ENCODE peak calls at places on chromosomes 16 and 17, in nine cellular contexts. One of them, this sample, is unnamed.

GRCh38 chr16:86925067-86925791 is 346.9 kb downstream of the FOXL1 start:
- DNase-seq in suprapubic skin: no peak
- DNase-seq in SJSA1: no peak
- DNase-seq in AG04450: peak; percentile 78
- DNase-seq in small intestine: peak; percentile 62
- DNase-seq in prostate gland: no peak
- DNase-seq in effector memory CD4-positive, alpha-beta T cell: no peak
- DNase-seq in transverse colon: no peak
- DNase-seq in mesendoderm: no peak
- DNase-seq in this sample: no peak

GRCh38 chr17:8629371-8630226 is 926 bp downstream of the MYH10 start:
- DNase-seq in suprapubic skin: peak; percentile 68
- DNase-seq in SJSA1: no peak
- DNase-seq in AG04450: no peak
- DNase-seq in small intestine: no peak
- DNase-seq in prostate gland: peak; percentile 46
- DNase-seq in effector memory CD4-positive, alpha-beta T cell: no peak
- DNase-seq in transverse colon: peak; percentile 13
- DNase-seq in mesendoderm: peak; percentile 81
- DNase-seq in this sample: no peak

GRCh38 chr17:68468334-68468733 is 11.0 kb upstream of the WIPI1 start:
- DNase-seq in suprapubic skin: no peak
- DNase-seq in SJSA1: no peak
- DNase-seq in AG04450: no peak
- DNase-seq in small intestine: no peak
- DNase-seq in prostate gland: no peak
- DNase-seq in effector memory CD4-positive, alpha-beta T cell: no peak
- DNase-seq in transverse colon: no peak
- DNase-seq in mesendoderm: no peak
- DNase-seq in this sample: no peak

GRCh38 chr16:81494888-81495287 is 50.3 kb downstream of the CMIP start:
- DNase-seq in suprapubic skin: no peak
- DNase-seq in SJSA1: no peak
- DNase-seq in AG04450: no peak
- DNase-seq in small intestine: no peak
- DNase-seq in prostate gland: no peak
- DNase-seq in effector memory CD4-positive, alpha-beta T cell: no peak
- DNase-seq in transverse colon: no peak
- DNase-seq in mesendoderm: no peak
- DNase-seq in this sample: no peak

GRCh38 chr17:39861235-39861634 is 2.9 kb downstream of the IKZF3 start:
- DNase-seq in suprapubic skin: no peak
- DNase-seq in SJSA1: no peak
- DNase-seq in AG04450: no peak
- DNase-seq in small intestine: no peak
- DNase-seq in prostate gland: no peak
- DNase-seq in effector memory CD4-positive, alpha-beta T cell: no peak
- DNase-seq in transverse colon: no peak
- DNase-seq in mesendoderm: no peak
- DNase-seq in this sample: no peak

GRCh38 chr16:21949713-21950260 is 3.4 kb upstream of the UQCRC2 start:
- DNase-seq in suprapubic skin: no peak
- DNase-seq in SJSA1: no peak
- DNase-seq in AG04450: no peak
- DNase-seq in small intestine: no peak
- DNase-seq in prostate gland: no peak
- DNase-seq in effector memory CD4-positive, alpha-beta T cell: no peak
- DNase-seq in transverse colon: no peak
- DNase-seq in mesendoderm: no peak
- DNase-seq in this sample: no peak

GRCh38 chr16:49589721-49590120 is 216.1 kb downstream of the C16orf78 start:
- DNase-seq in suprapubic skin: no peak
- DNase-seq in SJSA1: peak; percentile 12
- DNase-seq in AG04450: no peak
- DNase-seq in small intestine: no peak
- DNase-seq in prostate gland: no peak
- DNase-seq in effector memory CD4-positive, alpha-beta T cell: no peak
- DNase-seq in transverse colon: no peak
- DNase-seq in mesendoderm: no peak
- DNase-seq in this sample: no peak

GRCh38 chr16:87186440-87186839 is 130.8 kb downstream of the C16orf95 start:
- DNase-seq in suprapubic skin: no peak
- DNase-seq in SJSA1: no peak
- DNase-seq in AG04450: no peak
- DNase-seq in small intestine: no peak
- DNase-seq in prostate gland: no peak
- DNase-seq in effector memory CD4-positive, alpha-beta T cell: no peak
- DNase-seq in transverse colon: no peak
- DNase-seq in mesendoderm: no peak
- DNase-seq in this sample: no peak

GRCh38 chr17:74631468-74632195 is 8.1 kb upstream of the CD300E start:
- DNase-seq in suprapubic skin: no peak
- DNase-seq in SJSA1: no peak
- DNase-seq in AG04450: no peak
- DNase-seq in small intestine: peak; percentile 3
- DNase-seq in prostate gland: no peak
- DNase-seq in effector memory CD4-positive, alpha-beta T cell: no peak
- DNase-seq in transverse colon: no peak
- DNase-seq in mesendoderm: peak; percentile 68
- DNase-seq in this sample: no peak

GRCh38 chr16:11321662-11322061 is 23.6 kb upstream of the RMI2 start:
- DNase-seq in suprapubic skin: no peak
- DNase-seq in SJSA1: no peak
- DNase-seq in AG04450: no peak
- DNase-seq in small intestine: no peak
- DNase-seq in prostate gland: no peak
- DNase-seq in effector memory CD4-positive, alpha-beta T cell: no peak
- DNase-seq in transverse colon: no peak
- DNase-seq in mesendoderm: no peak
- DNase-seq in this sample: no peak

GRCh38 chr17:42288078-42288984 is at the start of gene STAT5A:
- DNase-seq in suprapubic skin: peak; percentile 95
- DNase-seq in SJSA1: peak; percentile 73
- DNase-seq in AG04450: peak; percentile 20
- DNase-seq in small intestine: peak; percentile 80
- DNase-seq in prostate gland: peak; percentile 84
- DNase-seq in effector memory CD4-positive, alpha-beta T cell: peak; percentile 73
- DNase-seq in transverse colon: peak; percentile 92
- DNase-seq in mesendoderm: peak; percentile 81
- DNase-seq in this sample: no peak

GRCh38 chr16:53913082-53913870 is 209.3 kb downstream of the FTO start:
- DNase-seq in suprapubic skin: peak; percentile 78
- DNase-seq in SJSA1: peak; percentile 70
- DNase-seq in AG04450: peak; percentile 75
- DNase-seq in small intestine: no peak
- DNase-seq in prostate gland: no peak
- DNase-seq in effector memory CD4-positive, alpha-beta T cell: no peak
- DNase-seq in transverse colon: peak; percentile 11
- DNase-seq in mesendoderm: no peak
- DNase-seq in this sample: no peak

GRCh38 chr16:85124636-85125346 is 12.5 kb upstream of the CIBAR2 start:
- DNase-seq in suprapubic skin: no peak
- DNase-seq in SJSA1: no peak
- DNase-seq in AG04450: no peak
- DNase-seq in small intestine: no peak
- DNase-seq in prostate gland: no peak
- DNase-seq in effector memory CD4-positive, alpha-beta T cell: no peak
- DNase-seq in transverse colon: no peak
- DNase-seq in mesendoderm: no peak
- DNase-seq in this sample: no peak

GRCh38 chr16:84071151-84071550 is 28.6 kb upstream of the SLC38A8 start:
- DNase-seq in suprapubic skin: no peak
- DNase-seq in SJSA1: no peak
- DNase-seq in AG04450: no peak
- DNase-seq in small intestine: no peak
- DNase-seq in prostate gland: no peak
- DNase-seq in effector memory CD4-positive, alpha-beta T cell: no peak
- DNase-seq in transverse colon: no peak
- DNase-seq in mesendoderm: no peak
- DNase-seq in this sample: no peak

GRCh38 chr17:33436321-33436720 is 143.2 kb upstream of the ASIC2 start:
- DNase-seq in suprapubic skin: peak; percentile 70
- DNase-seq in SJSA1: no peak
- DNase-seq in AG04450: no peak
- DNase-seq in small intestine: no peak
- DNase-seq in prostate gland: no peak
- DNase-seq in effector memory CD4-positive, alpha-beta T cell: no peak
- DNase-seq in transverse colon: no peak
- DNase-seq in mesendoderm: peak; percentile 11
- DNase-seq in this sample: no peak

GRCh38 chr16:63581560-63581959 is 1540.3 kb downstream of the CDH11 start:
- DNase-seq in suprapubic skin: no peak
- DNase-seq in SJSA1: no peak
- DNase-seq in AG04450: no peak
- DNase-seq in small intestine: no peak
- DNase-seq in prostate gland: no peak
- DNase-seq in effector memory CD4-positive, alpha-beta T cell: no peak
- DNase-seq in transverse colon: no peak
- DNase-seq in mesendoderm: no peak
- DNase-seq in this sample: no peak

GRCh38 chr17:1090454-1091189 is 89.2 kb downstream of the ABR start:
- DNase-seq in suprapubic skin: no peak
- DNase-seq in SJSA1: no peak
- DNase-seq in AG04450: no peak
- DNase-seq in small intestine: no peak
- DNase-seq in prostate gland: peak; percentile 54
- DNase-seq in effector memory CD4-positive, alpha-beta T cell: no peak
- DNase-seq in transverse colon: no peak
- DNase-seq in mesendoderm: no peak
- DNase-seq in this sample: no peak

GRCh38 chr16:4481526-4481925 is 5.3 kb downstream of the HMOX2 start:
- DNase-seq in suprapubic skin: no peak
- DNase-seq in SJSA1: no peak
- DNase-seq in AG04450: no peak
- DNase-seq in small intestine: no peak
- DNase-seq in prostate gland: no peak
- DNase-seq in effector memory CD4-positive, alpha-beta T cell: no peak
- DNase-seq in transverse colon: no peak
- DNase-seq in mesendoderm: no peak
- DNase-seq in this sample: no peak
- H3K27ac ChIP-seq in suprapubic skin: no peak overlapping the region
- H3K27ac ChIP-seq in SJSA1: no peak overlapping the region
- H3K27ac ChIP-seq in AG04450: no peak overlapping the region
- H3K27ac ChIP-seq in small intestine: no peak overlapping the region
- H3K27ac ChIP-seq in prostate gland: no peak overlapping the region
- H3K27ac ChIP-seq in effector memory CD4-positive, alpha-beta T cell: no peak overlapping the region
- H3K27ac ChIP-seq in transverse colon: no peak overlapping the region
- H3K27ac ChIP-seq in mesendoderm: no peak overlapping the region
- H3K27ac ChIP-seq in this sample: no peak overlapping the region

GRCh38 chr16:74774223-74775139 is at the start of gene FA2H:
- DNase-seq in suprapubic skin: peak; percentile 76
- DNase-seq in SJSA1: peak; percentile 63
- DNase-seq in AG04450: no peak
- DNase-seq in small intestine: peak; percentile 93
- DNase-seq in prostate gland: peak; percentile 91
- DNase-seq in effector memory CD4-positive, alpha-beta T cell: peak; percentile 54
- DNase-seq in transverse colon: peak; percentile 93
- DNase-seq in mesendoderm: peak; percentile 75
- DNase-seq in this sample: no peak
- H3K27ac ChIP-seq in suprapubic skin: peak within 1 kb of the TSS; percentile 73
- H3K27ac ChIP-seq in SJSA1: no peak within 1 kb of the TSS
- H3K27ac ChIP-seq in AG04450: no peak within 1 kb of the TSS
- H3K27ac ChIP-seq in small intestine: peak within 1 kb of the TSS; percentile 59
- H3K27ac ChIP-seq in prostate gland: peak within 1 kb of the TSS; percentile 24
- H3K27ac ChIP-seq in effector memory CD4-positive, alpha-beta T cell: no peak within 1 kb of the TSS
- H3K27ac ChIP-seq in transverse colon: peak within 1 kb of the TSS; percentile 89
- H3K27ac ChIP-seq in mesendoderm: no peak within 1 kb of the TSS
- H3K27ac ChIP-seq in this sample: no peak within 1 kb of the TSS

DNA sequence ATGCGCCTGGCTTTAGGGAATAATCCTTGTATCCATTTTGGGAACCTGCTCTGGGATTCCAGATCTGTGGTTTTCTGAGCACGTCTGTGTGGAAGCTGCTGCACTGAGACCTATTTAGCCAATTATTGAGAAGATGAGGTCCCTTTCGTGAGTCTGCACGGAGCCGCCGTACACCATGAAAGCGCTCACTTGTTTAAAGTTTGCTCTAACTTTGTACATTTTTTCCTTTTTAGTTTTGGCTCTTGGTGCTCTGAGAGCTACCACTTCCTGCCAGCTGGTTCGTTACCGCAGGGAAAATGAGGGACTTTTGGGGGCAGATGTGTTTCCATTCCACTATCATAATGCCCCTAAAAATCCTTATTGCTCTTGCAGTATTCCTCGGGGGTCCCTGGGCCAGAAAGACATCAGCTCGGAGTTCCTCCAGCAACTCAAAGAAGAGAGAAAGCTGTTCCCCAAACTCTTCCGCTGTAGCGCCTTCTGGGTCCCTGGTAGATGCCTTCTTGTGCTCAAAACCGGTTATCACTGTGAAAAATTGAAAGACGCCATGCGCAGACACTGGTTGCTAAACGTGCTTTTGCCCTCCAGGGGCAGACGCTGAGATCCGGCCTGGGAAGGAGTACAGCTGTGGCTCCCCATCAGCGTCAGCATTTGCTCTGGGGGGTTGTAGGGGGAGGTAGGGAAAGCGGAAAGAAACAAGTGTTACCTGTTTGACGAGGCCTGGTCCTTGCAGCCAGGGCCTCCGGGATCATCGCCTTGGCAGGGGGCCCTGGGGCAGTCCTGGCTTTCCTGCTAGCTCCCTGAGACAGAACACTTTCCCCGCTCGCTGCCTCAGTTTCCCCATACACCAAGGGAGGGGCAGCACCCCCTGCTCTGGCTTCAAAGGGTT is 238.1 kb downstream of the MRTFB start:
- DNase-seq in suprapubic skin: no peak
- DNase-seq in SJSA1: no peak
- DNase-seq in AG04450: no peak
- DNase-seq in small intestine: no peak
- DNase-seq in prostate gland: peak; percentile 36
- DNase-seq in effector memory CD4-positive, alpha-beta T cell: no peak
- DNase-seq in transverse colon: no peak
- DNase-seq in mesendoderm: peak; percentile 91
- DNase-seq in this sample: no peak
- H3K27ac ChIP-seq in suprapubic skin: peak overlapping the region; percentile 67
- H3K27ac ChIP-seq in SJSA1: peak overlapping the region; percentile 29
- H3K27ac ChIP-seq in AG04450: peak overlapping the region; percentile 52
- H3K27ac ChIP-seq in small intestine: peak overlapping the region; percentile 36
- H3K27ac ChIP-seq in prostate gland: peak overlapping the region; percentile 51
- H3K27ac ChIP-seq in effector memory CD4-positive, alpha-beta T cell: peak overlapping the region; percentile 5
- H3K27ac ChIP-seq in transverse colon: peak overlapping the region; percentile 37
- H3K27ac ChIP-seq in mesendoderm: peak overlapping the region; percentile 60
- H3K27ac ChIP-seq in this sample: no peak overlapping the region

DNA sequence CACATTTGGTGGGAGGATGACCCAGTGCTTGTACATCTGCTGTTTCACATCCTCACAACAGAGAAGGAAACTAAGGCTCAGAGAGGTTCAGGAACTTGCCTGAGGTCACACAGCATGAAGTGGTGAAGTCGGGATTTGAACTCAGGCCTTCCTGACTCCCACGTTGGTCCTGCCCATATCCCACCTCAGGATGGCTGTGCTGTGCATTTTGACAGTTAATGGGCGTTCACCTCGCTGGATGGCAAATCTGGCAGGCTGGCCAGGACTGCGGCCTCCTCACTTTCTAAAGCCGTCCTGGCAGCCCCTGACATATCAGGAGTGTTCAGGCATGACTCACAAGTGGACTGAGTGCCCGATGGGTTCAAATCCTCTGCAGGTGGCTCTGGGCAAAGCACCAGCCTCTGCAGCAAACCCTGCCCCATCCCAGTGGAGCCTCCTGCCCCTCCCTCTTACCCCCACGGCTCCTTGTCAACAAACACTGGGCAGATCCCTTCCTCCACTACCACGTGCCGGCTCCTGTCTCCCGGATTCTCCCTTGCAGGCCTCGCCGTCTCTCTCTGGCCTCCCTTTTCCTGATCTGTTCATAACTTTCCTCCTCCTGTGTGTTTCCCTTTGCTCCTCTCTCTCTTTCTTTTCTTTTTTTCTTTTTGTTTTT is 29.2 kb downstream of the SOCS3 start:
- DNase-seq in suprapubic skin: no peak
- DNase-seq in SJSA1: peak; percentile 69
- DNase-seq in AG04450: no peak
- DNase-seq in small intestine: peak; percentile 64
- DNase-seq in prostate gland: no peak
- DNase-seq in effector memory CD4-positive, alpha-beta T cell: no peak
- DNase-seq in transverse colon: peak; percentile 44
- DNase-seq in mesendoderm: no peak
- DNase-seq in this sample: no peak
- H3K27ac ChIP-seq in suprapubic skin: no peak overlapping the region
- H3K27ac ChIP-seq in SJSA1: no peak overlapping the region
- H3K27ac ChIP-seq in AG04450: peak overlapping the region; percentile 47
- H3K27ac ChIP-seq in small intestine: no peak overlapping the region
- H3K27ac ChIP-seq in prostate gland: no peak overlapping the region
- H3K27ac ChIP-seq in effector memory CD4-positive, alpha-beta T cell: no peak overlapping the region
- H3K27ac ChIP-seq in transverse colon: no peak overlapping the region
- H3K27ac ChIP-seq in mesendoderm: no peak overlapping the region
- H3K27ac ChIP-seq in this sample: no peak overlapping the region

This sample was measured in iPS DF 6.9.